ENCODE peak calls at places on chromosomes 16 and 17, in eight cellular contexts. J, M, V, Q, O, C, F and N are unnamed samples.

GRCh38 chr16:50841081-50841886 is 99.4 kb downstream of the CYLD start:
- DNase-seq in Q (no peak), V (no peak), F (no peak), M (no peak), C (peak), O (no peak), J (no peak), N (no peak)

GRCh38 chr16:12679660-12680272 is 123.9 kb downstream of the CPPED1 start:
- DNase-seq in C (no peak), Q (no peak), M (no peak), F (no peak), V (no peak), J (no peak), O (no peak), N (no peak)

GRCh38 chr16:85556456-85557082 is 56.6 kb upstream of the GSE1 start:
- DNase-seq in J (peak), M (no peak), O (peak), V (peak), C (peak), Q (peak), F (no peak), N (no peak)

GRCh38 chr16:85746431-85747227 is 4.3 kb downstream of the C16orf74 start:
- DNase-seq in Q (no peak), F (no peak), J (peak), O (peak), M (no peak), C (no peak), V (no peak), N (no peak)

GRCh38 chr17:2017274-2017941 is 7.7 kb downstream of the RTN4RL1 start:
- DNase-seq in C (no peak), O (no peak), F (no peak), V (no peak), M (no peak), J (no peak), Q (no peak), N (no peak)

GRCh38 chr16:86632944-86633343 is 54.6 kb downstream of the FOXL1 start:
- DNase-seq in C (no peak), F (no peak), J (no peak), M (no peak), O (no peak), V (no peak), Q (no peak), N (no peak)

GRCh38 chr17:71252446-71252845 is 868.4 kb upstream of the SOX9 start:
- DNase-seq in M (no peak), Q (no peak), C (no peak), V (no peak), O (no peak), F (no peak), J (no peak), N (no peak)

GRCh38 chr17:55845385-55845784 is 94.5 kb downstream of the PCTP start:
- DNase-seq in C (peak), M (no peak), F (peak), Q (peak), J (peak), O (no peak), V (peak), N (no peak)

GRCh38 chr17:68456529-68457167 is 648 bp downstream of the WIPI1 start:
- DNase-seq in V (peak), M (no peak), C (peak), O (peak), J (peak), F (peak), Q (peak), N (peak)

GRCh38 chr16:4414187-4414909 is 2.0 kb downstream of the CORO7 start:
- DNase-seq in M (no peak), J (no peak), V (no peak), C (no peak), Q (no peak), O (no peak), F (no peak), N (no peak)

GRCh38 chr16:11572301-11572995 is 14.3 kb downstream of the LITAF start:
- DNase-seq in O (no peak), V (no peak), J (no peak), F (no peak), C (no peak), Q (no peak), M (no peak), N (peak)

GRCh38 chr16:14579266-14579665 is 50.8 kb downstream of the PARN start:
- DNase-seq in V (no peak), Q (no peak), F (no peak), J (no peak), M (no peak), O (no peak), C (no peak), N (no peak)

GRCh38 chr16:70432304-70432799 is 6.5 kb downstream of the ST3GAL2 start:
- DNase-seq in O (no peak), F (no peak), C (peak), M (peak), Q (no peak), V (no peak), J (no peak), N (no peak)

GRCh38 chr17:46878055-46878454 is 26.7 kb downstream of the WNT9B start:
- DNase-seq in O (no peak), C (no peak), V (peak), M (peak), F (no peak), Q (peak), J (no peak), N (peak)

GRCh38 chr17:69057280-69057679 is 3.4 kb downstream of the ABCA9 start:
- DNase-seq in M (no peak), Q (no peak), O (no peak), F (no peak), V (no peak), J (no peak), C (no peak), N (no peak)

GRCh38 chr16:54342966-54343365 is 56.4 kb upstream of the IRX3 start:
- DNase-seq in Q (no peak), F (no peak), J (no peak), M (no peak), O (no peak), C (no peak), V (no peak), N (no peak)

GRCh38 chr16:77555101-77555500 is 120.3 kb upstream of the ADAMTS18 start:
- DNase-seq in F (no peak), Q (no peak), C (no peak), V (no peak), M (no peak), O (no peak), J (no peak), N (no peak)

GRCh38 chr17:45052052-45052772 is 780 bp upstream of the DCAKD start:
- DNase-seq in F (no peak), O (peak), J (no peak), M (peak), C (peak), V (no peak), Q (peak), N (no peak)

GRCh38 chr17:46977348-46977747 is 1.7 kb downstream of the RPRML start:
- DNase-seq in Q (no peak), O (peak), M (no peak), F (no peak), C (peak), J (peak), V (no peak), N (no peak)

GRCh38 chr17:5683241-5683640 is 98.9 kb upstream of the NLRP1 start:
- DNase-seq in V (no peak), M (no peak), Q (no peak), F (no peak), O (no peak), C (no peak), J (no peak), N (no peak)

GRCh38 chr16:23206986-23207385 is 24.4 kb downstream of the SCNN1G start:
- DNase-seq in V (no peak), F (no peak), C (no peak), Q (no peak), M (no peak), O (no peak), J (no peak), N (no peak)

GRCh38 chr17:20206068-20206467 is 196.9 kb downstream of the SPECC1 start:
- DNase-seq in C (peak), V (no peak), Q (no peak), J (peak), F (peak), O (peak), M (no peak), N (no peak)

DNA sequence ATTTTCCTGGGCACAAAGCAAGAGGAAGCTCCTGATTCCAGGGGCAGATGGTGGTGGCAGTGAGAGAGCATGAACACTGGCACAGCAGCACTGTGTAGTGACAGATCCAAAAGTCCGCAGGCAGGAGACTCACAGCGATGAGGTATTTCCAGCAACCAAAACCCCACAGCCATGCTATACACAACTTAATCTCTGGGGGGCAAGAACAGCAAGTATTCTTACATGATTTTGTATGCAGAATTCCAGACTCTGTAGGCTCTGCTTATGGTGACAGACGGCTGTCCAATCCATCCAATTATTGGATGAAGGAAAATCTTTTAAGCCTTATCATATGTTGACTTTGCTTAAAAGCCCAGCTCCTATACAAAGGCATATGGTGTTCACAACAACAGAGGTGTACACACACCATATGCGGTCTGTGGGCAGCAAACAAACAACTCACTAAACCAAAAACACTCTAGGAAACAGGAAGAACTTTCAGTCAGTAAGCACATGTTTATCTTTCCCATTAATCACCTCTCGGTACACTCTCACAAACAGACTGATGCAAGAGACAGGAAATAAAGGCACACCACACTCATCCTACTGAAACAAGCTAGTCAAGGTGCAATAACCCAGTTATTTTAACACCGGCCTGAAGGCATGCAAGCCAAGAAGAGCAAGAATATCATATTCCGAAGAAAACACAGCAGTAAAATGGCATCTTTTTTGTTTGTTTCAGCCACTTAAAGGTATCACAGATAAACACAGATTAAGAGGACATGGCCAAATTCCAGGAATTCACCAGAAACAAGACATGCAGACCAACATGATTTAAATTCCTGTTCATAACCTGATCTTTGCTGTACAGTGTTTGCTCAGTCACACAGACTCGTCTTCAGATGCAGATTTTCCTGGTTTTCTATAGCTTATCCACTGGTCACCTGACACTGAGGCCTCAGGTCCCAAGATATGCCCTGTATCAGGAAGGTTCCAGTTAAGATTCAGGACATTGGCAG is 47.8 kb downstream of the ERN1 start:
- DNase-seq in C (peak), Q (no peak), O (peak), M (peak), J (peak), V (no peak), F (no peak), N (no peak)
- TF ChIP-seq CTCF in C (no peak), Q (no peak), O (no peak), M (no peak), J (no peak), V (no peak), F (no peak), N (no peak)

DNA sequence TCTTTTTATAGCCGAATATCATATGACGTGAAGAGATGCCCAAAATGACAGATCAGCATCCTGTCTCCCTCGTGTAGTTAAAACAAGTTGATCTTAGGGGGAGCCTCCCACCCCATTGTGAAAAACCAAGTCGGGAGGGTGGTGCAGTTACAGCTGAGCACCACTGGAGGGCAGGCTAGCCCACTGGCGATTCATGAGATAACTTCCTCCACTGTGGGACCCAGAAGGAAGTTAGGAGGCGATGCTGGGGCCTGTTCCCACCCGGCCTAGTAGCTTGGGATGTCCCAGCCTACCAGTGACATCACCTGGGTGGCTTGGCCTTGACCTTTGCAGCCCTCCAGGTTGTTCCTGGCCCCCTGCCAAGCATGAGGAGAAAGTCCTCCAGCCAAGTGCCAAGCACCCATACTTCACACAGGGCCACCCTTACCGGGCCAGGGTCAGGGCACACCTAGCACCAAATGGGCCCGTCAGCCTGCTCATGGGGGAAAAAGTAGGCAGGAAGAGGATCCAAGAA is 8.1 kb upstream of the CPNE2 start:
- DNase-seq in F (peak), Q (peak), V (peak), O (peak), M (peak), J (peak), C (peak), N (peak)
- TF ChIP-seq CTCF in F (peak), Q (peak), V (peak), O (peak), M (peak), J (peak), C (peak), N (peak)

DNA sequence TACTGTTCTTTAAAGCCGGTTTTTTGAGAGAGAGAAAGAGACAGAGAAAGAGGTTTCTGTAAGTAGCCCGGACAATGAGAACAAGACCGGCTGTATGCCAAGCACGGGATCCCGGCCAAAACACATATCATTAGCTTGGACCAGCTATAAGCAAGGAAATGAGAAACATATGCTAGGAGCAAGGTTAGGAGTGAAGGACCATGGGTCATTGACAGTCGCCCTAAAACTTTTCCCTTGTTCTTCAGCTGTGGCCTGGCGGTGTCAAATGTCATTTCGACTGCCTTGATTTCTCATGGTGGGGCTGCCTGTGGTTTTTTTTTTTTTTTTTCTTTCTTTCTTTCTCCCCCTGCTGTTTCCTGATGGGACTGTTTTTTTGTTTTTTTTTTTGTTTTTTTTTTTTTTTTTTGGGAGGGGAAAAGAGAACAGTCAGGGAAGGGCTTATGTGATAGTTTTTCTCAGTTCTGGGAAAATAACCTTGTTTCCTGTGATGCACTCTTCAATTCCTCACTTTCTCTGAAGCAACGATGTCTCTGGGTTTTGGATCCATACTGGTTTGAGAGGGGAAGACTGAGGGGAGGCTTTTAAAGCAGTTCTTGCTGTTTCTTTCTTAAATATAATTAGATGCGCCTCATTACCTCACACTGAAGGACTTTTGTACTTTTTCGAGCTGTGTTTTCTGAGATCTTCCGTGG is 124.8 kb upstream of the ZFHX3 start:
- DNase-seq in Q (peak), J (peak), M (no peak), O (peak), C (peak), F (no peak), V (peak), N (no peak)
- TF ChIP-seq CTCF in Q (peak), J (peak), M (no peak), O (peak), C (peak), F (peak), V (no peak), N (no peak)

GRCh38 chr17:81537343-81537855 is 9.2 kb downstream of the FSCN2 start:
- DNase-seq in Q (no peak), V (peak), M (no peak), F (no peak), C (peak), O (peak), J (peak), N (no peak)
- TF ChIP-seq CTCF in Q (peak), V (peak), M (peak), F (peak), C (peak), O (peak), J (peak), N (peak)

GRCh38 chr17:57440522-57441269 is 184.4 kb downstream of the MSI2 start:
- DNase-seq in Q (peak), C (peak), J (peak), V (peak), F (peak), O (peak), M (no peak), N (peak)
- TF ChIP-seq CTCF in Q (peak), C (peak), J (peak), V (peak), F (no peak), O (peak), M (no peak), N (peak)

GRCh38 chr17:37570527-37571093 is 38.6 kb downstream of the SYNRG start:
- DNase-seq in C (peak), Q (peak), V (peak), F (no peak), O (peak), J (peak), M (peak), N (no peak)
- TF ChIP-seq CTCF in C (peak), Q (peak), V (no peak), F (no peak), O (peak), J (peak), M (peak), N (peak)

DNA sequence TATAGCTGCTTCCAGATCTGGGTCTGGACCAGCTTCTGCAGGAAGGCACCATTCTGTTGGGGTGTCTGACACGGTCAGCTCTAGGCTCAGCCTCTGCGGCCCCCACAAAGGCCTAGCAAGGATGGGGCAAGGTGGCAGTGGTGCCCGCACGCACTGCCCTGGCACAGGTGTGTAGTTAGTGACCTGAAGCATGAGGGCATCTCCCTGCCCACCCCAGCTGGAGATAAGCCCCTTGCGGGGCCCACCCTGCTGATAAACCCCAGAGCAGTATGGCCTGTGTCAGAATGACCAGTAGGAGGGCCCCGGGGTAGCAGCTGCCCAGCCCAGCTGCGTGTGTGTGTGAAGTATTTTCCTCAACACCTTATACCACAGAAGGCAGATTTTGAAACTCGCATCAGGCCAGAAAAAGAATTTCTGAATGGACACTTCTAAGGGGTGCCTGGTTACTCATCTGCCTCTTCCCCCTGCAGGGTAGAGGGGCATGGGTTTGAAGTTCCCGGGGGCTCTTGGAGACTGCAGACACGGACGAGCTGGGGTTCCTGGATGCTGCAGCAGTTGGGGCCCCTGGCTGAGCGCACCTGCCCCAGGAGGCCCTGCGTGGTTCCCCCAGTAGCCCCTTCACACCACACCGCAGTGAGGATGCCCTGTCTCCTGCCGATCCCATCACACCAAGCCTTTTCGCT is 4.6 kb downstream of the ARHGDIA start:
- DNase-seq in J (no peak), C (peak), Q (no peak), F (no peak), O (no peak), V (no peak), M (no peak), N (no peak)
- TF ChIP-seq CTCF in J (no peak), C (no peak), Q (no peak), F (no peak), O (no peak), V (no peak), M (no peak), N (no peak)